ENCODE peak calls at places on chromosomes 6 and 20, in nine cellular contexts. F is lower leg skin, I is testis, Y is transverse colon, K is IMR-90, X is heart left ventricle, M is K562, E is uterus, A is HepG2. O is an unnamed sample.
A peak's percentile ranks its signal among the peaks of the same experiment; 100 is the strongest.

GRCh38 chr6:83215131-83216047 is 22.2 kb downstream of the RWDD2A start:
- DNase-seq in X (peak; percentile 58), Y (peak; percentile 51), F (peak; percentile 86), K (peak; percentile 80), E (peak; percentile 59), M (peak; percentile 44), A (peak; percentile 66), I (peak; percentile 82), O (peak; percentile 68)

GRCh38 chr6:166008441-166009369 is 158.9 kb downstream of the TBXT start:
- DNase-seq in K (peak; percentile 88), I (peak; percentile 60), X (peak; percentile 31), F (peak; percentile 82), M (no peak), A (no peak), Y (no peak), E (no peak), O (peak; percentile 80)

GRCh38 chr6:13331516-13332348 is 3.4 kb upstream of the TBC1D7 start:
- DNase-seq in F (no peak), A (peak; percentile 40), I (no peak), X (no peak), K (peak; percentile 29), Y (no peak), M (peak; percentile 41), E (no peak), O (no peak)

GRCh38 chr6:114364295-114364694 is 21.5 kb upstream of the HS3ST5 start:
- DNase-seq in M (no peak), X (no peak), Y (no peak), A (peak; percentile 34), K (peak; percentile 78), I (no peak), E (no peak), F (no peak), O (no peak)

GRCh38 chr6:1987640-1988039 is 257.8 kb downstream of the GMDS start:
- DNase-seq in F (no peak), Y (no peak), K (peak; percentile 91), X (no peak), I (no peak), E (no peak), M (no peak), A (no peak), O (no peak)

GRCh38 chr20:7966176-7966575 is 25.9 kb upstream of the HAO1 start:
- DNase-seq in F (no peak), Y (no peak), E (no peak), K (no peak), X (no peak), I (no peak), M (no peak), A (no peak), O (no peak)

GRCh38 chr6:7138921-7139358 is 31.2 kb downstream of the RREB1 start:
- DNase-seq in X (no peak), A (peak; percentile 98), E (no peak), K (no peak), F (no peak), M (peak; percentile 45), I (no peak), Y (peak; percentile 75), O (no peak)

GRCh38 chr6:39886871-39887270 is 47.4 kb downstream of the MOCS1 start:
- DNase-seq in I (no peak), Y (no peak), A (no peak), M (no peak), E (no peak), X (no peak), K (no peak), F (no peak), O (no peak)

GRCh38 chr20:32098786-32099185 is 10.7 kb upstream of the TM9SF4 start:
- DNase-seq in E (no peak), A (no peak), F (peak; percentile 68), M (no peak), X (no peak), I (no peak), Y (no peak), K (no peak), O (no peak)

GRCh38 chr20:37775200-37775599 is 81.4 kb downstream of the CTNNBL1 start:
- DNase-seq in M (no peak), K (peak; percentile 34), Y (no peak), E (no peak), X (no peak), A (no peak), F (no peak), I (no peak), O (no peak)

GRCh38 chr20:36575066-36575743 is 1.8 kb downstream of the TGIF2 start:
- DNase-seq in Y (peak; percentile 53), X (peak; percentile 51), E (peak; percentile 77), K (peak; percentile 54), M (peak; percentile 57), F (peak; percentile 89), A (peak; percentile 73), I (peak; percentile 76), O (peak; percentile 67)

GRCh38 chr20:22771706-22772105 is 187.3 kb upstream of the FOXA2 start:
- DNase-seq in F (no peak), X (no peak), M (no peak), Y (no peak), E (no peak), I (no peak), K (no peak), A (no peak), O (no peak)

GRCh38 chr20:47747663-47748031 is 37.6 kb downstream of the SULF2 start:
- DNase-seq in M (no peak), K (no peak), F (no peak), X (no peak), Y (no peak), I (no peak), A (no peak), E (no peak), O (no peak)

GRCh38 chr20:19929749-19930148 is 87.4 kb upstream of the NAA20 start:
- DNase-seq in M (no peak), K (peak; percentile 53), Y (no peak), F (no peak), I (no peak), A (no peak), X (no peak), E (peak; percentile 59), O (no peak)

GRCh38 chr20:35592339-35592960 is 23.2 kb upstream of the SPAG4 start:
- DNase-seq in M (peak; percentile 5), X (no peak), E (no peak), A (no peak), Y (no peak), I (no peak), K (no peak), F (no peak), O (no peak)

GRCh38 chr6:21754891-21755290 is 161.3 kb downstream of the SOX4 start:
- DNase-seq in E (no peak), A (no peak), M (no peak), X (no peak), Y (no peak), I (no peak), K (peak; percentile 71), F (no peak), O (no peak)

GRCh38 chr6:136721467-136721866 is 70.8 kb downstream of the MAP3K5 start:
- DNase-seq in E (no peak), X (no peak), F (no peak), A (no peak), I (no peak), K (no peak), Y (no peak), M (no peak), O (no peak)
- H3K4me3 ChIP-seq in E (no peak overlapping the region), X (no peak overlapping the region), F (no peak overlapping the region), A (no peak overlapping the region), I (no peak overlapping the region), K (no peak overlapping the region), Y (no peak overlapping the region), M (no peak overlapping the region), O (no peak overlapping the region)

GRCh38 chr20:16388731-16389130 is 184.5 kb downstream of the KIF16B start:
- DNase-seq in Y (no peak), K (no peak), A (no peak), X (no peak), I (no peak), E (no peak), F (no peak), M (no peak), O (no peak)
- TF ChIP-seq POLR2A in Y (no peak), K (no peak), A (no peak), X (no peak), I (no peak), E (no peak), F (no peak), M (no peak), O (no peak)

GRCh38 chr6:4958624-4959023 is 45.2 kb downstream of the RPP40 start:
- DNase-seq in X (no peak), A (no peak), I (no peak), M (no peak), F (no peak), K (no peak), E (no peak), Y (no peak), O (no peak)

GRCh38 chr6:4953440-4953839 is 50.4 kb downstream of the RPP40 start:
- DNase-seq in M (no peak), Y (no peak), X (no peak), F (no peak), E (no peak), K (no peak), A (no peak), I (no peak), O (no peak)

GRCh38 chr6:4956625-4957024 is 47.2 kb downstream of the RPP40 start:
- DNase-seq in I (no peak), X (no peak), M (no peak), E (no peak), A (no peak), K (no peak), Y (no peak), F (no peak), O (no peak)

GRCh38 chr6:4961322-4962168 is 42.3 kb downstream of the RPP40 start:
- DNase-seq in M (no peak), E (no peak), X (no peak), Y (no peak), F (peak; percentile 56), I (no peak), K (peak; percentile 65), A (no peak), O (no peak)

GRCh38 chr6:4957521-4958231 is 46.2 kb downstream of the RPP40 start:
- DNase-seq in A (peak; percentile 24), M (peak; percentile 37), Y (no peak), K (no peak), E (no peak), X (no peak), I (no peak), F (peak; percentile 42), O (no peak)
- TF ChIP-seq CTCF in A (peak; percentile 63), M (peak; percentile 47), Y (no peak), K (no peak), E (no peak), X (peak; percentile 23), I (no peak), F (no peak), O (peak; percentile 11)

DNA sequence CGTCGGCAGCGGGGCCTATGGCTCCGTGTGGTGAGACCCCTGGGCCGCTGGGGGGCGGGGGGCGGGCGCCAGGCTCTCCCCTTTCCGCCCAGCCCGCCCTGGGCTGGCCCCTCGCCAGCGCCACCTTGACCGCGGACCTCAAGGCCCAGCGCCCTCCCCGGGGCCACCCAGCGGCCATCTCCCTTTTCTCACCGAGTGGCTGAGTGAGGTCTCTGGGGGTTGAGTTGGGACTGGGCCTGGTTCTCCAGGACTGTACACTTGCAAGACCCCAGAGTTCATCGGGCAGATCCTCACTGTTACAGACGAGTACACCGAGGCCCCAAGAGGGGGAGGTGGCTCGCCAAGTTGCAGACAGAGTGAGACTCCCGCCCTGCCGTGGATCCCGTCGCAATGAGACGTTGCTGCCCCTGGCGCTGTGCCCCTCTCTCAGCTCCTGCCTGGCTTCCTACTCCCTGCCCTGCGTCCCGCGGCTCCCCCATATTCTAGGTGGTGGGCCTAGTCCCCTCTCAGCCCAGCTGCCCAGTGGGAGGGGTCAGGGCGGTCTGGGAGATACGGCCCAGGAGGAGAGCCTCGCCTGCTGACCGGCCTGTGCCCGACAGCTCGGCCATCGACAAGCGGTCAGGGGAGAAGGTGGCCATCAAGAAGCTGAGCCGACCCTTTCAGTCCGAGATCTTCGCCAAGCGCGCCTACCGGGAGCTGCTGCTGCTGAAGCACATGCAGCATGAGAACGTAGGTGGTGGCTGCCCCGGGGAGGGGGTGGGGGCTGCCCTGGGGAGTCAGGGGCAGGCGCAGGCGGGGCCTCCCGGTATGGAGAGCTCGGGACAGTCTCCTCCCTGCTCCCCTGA is 581 bp downstream of the MAPK13 start:
- DNase-seq in Y (peak; percentile 77), F (peak; percentile 89), M (no peak), X (no peak), A (peak; percentile 73), I (peak; percentile 69), E (no peak), K (no peak), O (peak; percentile 72)
- H3K4me3 ChIP-seq in Y (peak overlapping the region; percentile 52), F (peak overlapping the region; percentile 8), M (no peak overlapping the region), X (peak overlapping the region; percentile 38), A (peak overlapping the region; percentile 75), I (peak overlapping the region; percentile 66), E (peak overlapping the region; percentile 39), K (no peak overlapping the region), O (peak overlapping the region; percentile 55)

O was measured in adrenal gland.